ENCODE peak calls at places on chromosome 13, in seven cellular contexts. One of them, this sample, is unnamed.
A peak's percentile ranks its signal among the peaks of the same experiment; 100 is the strongest.

GRCh38 chr13:48000559-48001126 is 430 bp downstream of the SUCLA2 start:
- DNase-seq in GM23248: peak; percentile 62
- DNase-seq in ovary: no peak
- DNase-seq in aorta: no peak
- DNase-seq in heart left ventricle: no peak
- DNase-seq in effector memory CD4-positive, alpha-beta T cell: peak; percentile 0
- DNase-seq in adrenal gland: peak; percentile 31
- DNase-seq in this sample: no peak

GRCh38 chr13:70895599-70895998 is 787.3 kb upstream of the KLHL1 start:
- DNase-seq in heart left ventricle: no peak
- DNase-seq in aorta: no peak
- DNase-seq in adrenal gland: no peak
- DNase-seq in ovary: no peak
- DNase-seq in GM23248: no peak
- DNase-seq in effector memory CD4-positive, alpha-beta T cell: no peak
- DNase-seq in this sample: no peak

GRCh38 chr13:42497798-42498197 is 76.2 kb upstream of the TNFSF11 start:
- DNase-seq in ovary: no peak
- DNase-seq in adrenal gland: no peak
- DNase-seq in effector memory CD4-positive, alpha-beta T cell: no peak
- DNase-seq in heart left ventricle: no peak
- DNase-seq in GM23248: peak; percentile 52
- DNase-seq in aorta: no peak
- DNase-seq in this sample: no peak

GRCh38 chr13:35714096-35714495 is 237.6 kb upstream of the MAB21L1 start:
- DNase-seq in aorta: no peak
- DNase-seq in adrenal gland: no peak
- DNase-seq in GM23248: no peak
- DNase-seq in heart left ventricle: no peak
- DNase-seq in effector memory CD4-positive, alpha-beta T cell: no peak
- DNase-seq in ovary: no peak
- DNase-seq in this sample: no peak

GRCh38 chr13:40776681-40777165 is 5.7 kb upstream of the MRPS31 start:
- DNase-seq in adrenal gland: no peak
- DNase-seq in effector memory CD4-positive, alpha-beta T cell: peak; percentile 65
- DNase-seq in GM23248: peak; percentile 23
- DNase-seq in ovary: no peak
- DNase-seq in heart left ventricle: no peak
- DNase-seq in aorta: no peak
- DNase-seq in this sample: no peak

GRCh38 chr13:101523732-101524131 is 71.3 kb downstream of the ITGBL1 start:
- DNase-seq in adrenal gland: no peak
- DNase-seq in ovary: no peak
- DNase-seq in aorta: no peak
- DNase-seq in effector memory CD4-positive, alpha-beta T cell: no peak
- DNase-seq in GM23248: peak; percentile 94
- DNase-seq in heart left ventricle: no peak
- DNase-seq in this sample: no peak

GRCh38 chr13:29594710-29595379 is 643 bp downstream of the SLC7A1 start:
- DNase-seq in heart left ventricle: peak; percentile 83
- DNase-seq in adrenal gland: peak; percentile 70
- DNase-seq in aorta: peak; percentile 94
- DNase-seq in ovary: peak; percentile 70
- DNase-seq in GM23248: peak; percentile 90
- DNase-seq in effector memory CD4-positive, alpha-beta T cell: peak; percentile 35
- DNase-seq in this sample: peak; percentile 74

GRCh38 chr13:50149143-50149703 is 134.0 kb downstream of the KCNRG start:
- DNase-seq in aorta: no peak
- DNase-seq in effector memory CD4-positive, alpha-beta T cell: no peak
- DNase-seq in adrenal gland: no peak
- DNase-seq in GM23248: no peak
- DNase-seq in ovary: no peak
- DNase-seq in heart left ventricle: no peak
- DNase-seq in this sample: no peak

GRCh38 chr13:110343241-110343865 is 36.3 kb downstream of the COL4A2 start:
- DNase-seq in effector memory CD4-positive, alpha-beta T cell: no peak
- DNase-seq in heart left ventricle: no peak
- DNase-seq in GM23248: no peak
- DNase-seq in aorta: no peak
- DNase-seq in adrenal gland: no peak
- DNase-seq in ovary: no peak
- DNase-seq in this sample: no peak

GRCh38 chr13:20127563-20128458 is 33.0 kb downstream of the GJA3 start:
- DNase-seq in aorta: peak; percentile 90
- DNase-seq in GM23248: peak; percentile 76
- DNase-seq in heart left ventricle: peak; percentile 88
- DNase-seq in adrenal gland: peak; percentile 76
- DNase-seq in ovary: peak; percentile 58
- DNase-seq in effector memory CD4-positive, alpha-beta T cell: no peak
- DNase-seq in this sample: peak; percentile 77

GRCh38 chr13:24007979-24008620 is 110.8 kb upstream of the C1QTNF9B start:
- DNase-seq in ovary: no peak
- DNase-seq in heart left ventricle: no peak
- DNase-seq in adrenal gland: no peak
- DNase-seq in effector memory CD4-positive, alpha-beta T cell: no peak
- DNase-seq in GM23248: no peak
- DNase-seq in aorta: no peak
- DNase-seq in this sample: no peak

GRCh38 chr13:97221491-97221890 is 642 bp upstream of the MBNL2 start:
- DNase-seq in heart left ventricle: no peak
- DNase-seq in aorta: no peak
- DNase-seq in effector memory CD4-positive, alpha-beta T cell: no peak
- DNase-seq in GM23248: no peak
- DNase-seq in adrenal gland: no peak
- DNase-seq in ovary: no peak
- DNase-seq in this sample: no peak

GRCh38 chr13:97221989-97222700 is at the start of gene MBNL2:
- DNase-seq in heart left ventricle: peak; percentile 93
- DNase-seq in GM23248: peak; percentile 95
- DNase-seq in ovary: peak; percentile 84
- DNase-seq in aorta: peak; percentile 96
- DNase-seq in adrenal gland: peak; percentile 95
- DNase-seq in effector memory CD4-positive, alpha-beta T cell: peak; percentile 79
- DNase-seq in this sample: peak; percentile 91

GRCh38 chr13:97224544-97225324 is 2.6 kb downstream of the MBNL2 start:
- DNase-seq in effector memory CD4-positive, alpha-beta T cell: peak; percentile 16
- DNase-seq in ovary: no peak
- DNase-seq in adrenal gland: peak; percentile 50
- DNase-seq in aorta: no peak
- DNase-seq in heart left ventricle: no peak
- DNase-seq in GM23248: peak; percentile 65
- DNase-seq in this sample: no peak

GRCh38 chr13:97223711-97224461 is 1.8 kb downstream of the MBNL2 start:
- DNase-seq in effector memory CD4-positive, alpha-beta T cell: no peak
- DNase-seq in ovary: peak; percentile 57
- DNase-seq in adrenal gland: peak; percentile 78
- DNase-seq in heart left ventricle: no peak
- DNase-seq in aorta: peak; percentile 73
- DNase-seq in GM23248: peak; percentile 94
- DNase-seq in this sample: peak; percentile 55

GRCh38 chr13:97222934-97223710 is 989 bp downstream of the MBNL2 start:
- DNase-seq in ovary: no peak
- DNase-seq in adrenal gland: no peak
- DNase-seq in GM23248: peak; percentile 67
- DNase-seq in effector memory CD4-positive, alpha-beta T cell: no peak
- DNase-seq in aorta: no peak
- DNase-seq in heart left ventricle: no peak
- DNase-seq in this sample: no peak
- H3K4me1 ChIP-seq in ovary: peaks cover 11% of the 10 kb centered on the region
- H3K4me1 ChIP-seq in adrenal gland: peaks cover 28% of the 10 kb centered on the region
- H3K4me1 ChIP-seq in GM23248: peaks cover 32% of the 10 kb centered on the region
- H3K4me1 ChIP-seq in effector memory CD4-positive, alpha-beta T cell: peaks cover 25% of the 10 kb centered on the region
- H3K4me1 ChIP-seq in aorta: peaks cover 4% of the 10 kb centered on the region
- H3K4me1 ChIP-seq in heart left ventricle: peaks cover 7% of the 10 kb centered on the region
- H3K4me1 ChIP-seq in this sample: peaks cover 26% of the 10 kb centered on the region

GRCh38 chr13:33433316-33433715 is 147.8 kb upstream of the STARD13 start:
- DNase-seq in adrenal gland: no peak
- DNase-seq in heart left ventricle: no peak
- DNase-seq in aorta: no peak
- DNase-seq in ovary: no peak
- DNase-seq in GM23248: no peak
- DNase-seq in effector memory CD4-positive, alpha-beta T cell: no peak
- DNase-seq in this sample: no peak
- H3K4me1 ChIP-seq in adrenal gland: no peaks in the 10 kb centered on the region
- H3K4me1 ChIP-seq in heart left ventricle: no peaks in the 10 kb centered on the region
- H3K4me1 ChIP-seq in aorta: no peaks in the 10 kb centered on the region
- H3K4me1 ChIP-seq in ovary: no peaks in the 10 kb centered on the region
- H3K4me1 ChIP-seq in GM23248: no peaks in the 10 kb centered on the region
- H3K4me1 ChIP-seq in effector memory CD4-positive, alpha-beta T cell: no peaks in the 10 kb centered on the region
- H3K4me1 ChIP-seq in this sample: no peaks in the 10 kb centered on the region

DNA sequence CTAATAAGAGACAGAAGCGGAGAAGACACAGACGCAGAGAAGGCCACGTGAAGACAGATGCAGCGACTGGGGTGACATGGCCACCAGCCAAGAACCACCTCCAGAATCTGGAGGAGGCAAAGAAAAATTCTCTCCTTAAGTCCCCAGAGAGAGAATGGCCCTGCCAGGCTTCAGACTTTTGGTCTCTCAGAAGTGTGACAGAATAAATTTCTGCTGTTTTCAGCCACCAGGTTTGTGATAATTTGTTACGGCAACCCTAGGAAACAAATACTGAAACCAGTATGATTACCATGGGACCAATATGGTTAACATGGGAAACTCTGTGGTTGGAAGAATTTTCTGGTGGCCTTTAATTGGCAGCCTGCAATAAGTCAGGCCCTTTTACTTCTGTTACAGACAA is 63.9 kb upstream of the DOCK9 start:
- DNase-seq in effector memory CD4-positive, alpha-beta T cell: no peak
- DNase-seq in ovary: no peak
- DNase-seq in heart left ventricle: no peak
- DNase-seq in adrenal gland: no peak
- DNase-seq in aorta: no peak
- DNase-seq in GM23248: no peak
- DNase-seq in this sample: no peak
- H3K4me1 ChIP-seq in effector memory CD4-positive, alpha-beta T cell: peaks cover 60% of the 10 kb centered on the region
- H3K4me1 ChIP-seq in ovary: peaks cover 4% of the 10 kb centered on the region
- H3K4me1 ChIP-seq in heart left ventricle: no peaks in the 10 kb centered on the region
- H3K4me1 ChIP-seq in adrenal gland: peaks cover 6% of the 10 kb centered on the region
- H3K4me1 ChIP-seq in aorta: no peaks in the 10 kb centered on the region
- H3K4me1 ChIP-seq in GM23248: no peaks in the 10 kb centered on the region
- H3K4me1 ChIP-seq in this sample: peaks cover 8% of the 10 kb centered on the region

DNA sequence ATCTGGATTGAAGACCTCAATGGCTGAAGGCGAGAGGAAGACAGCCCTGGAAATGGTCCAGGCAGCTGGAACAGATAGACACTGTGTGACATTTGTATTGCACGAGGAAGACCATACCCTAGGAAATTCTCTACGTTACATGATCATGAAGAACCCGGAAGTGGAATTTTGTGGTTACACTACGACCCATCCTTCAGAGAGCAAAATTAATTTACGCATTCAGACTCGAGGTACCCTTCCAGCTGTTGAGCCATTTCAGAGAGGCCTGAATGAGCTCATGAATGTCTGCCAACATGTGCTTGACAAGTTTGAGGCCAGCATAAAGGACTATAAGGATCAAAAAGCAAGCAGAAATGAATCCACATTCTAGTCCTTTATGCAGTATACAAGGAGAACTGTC is 1.2 kb downstream of the POLR1D start:
- DNase-seq in aorta: no peak
- DNase-seq in ovary: peak; percentile 35
- DNase-seq in adrenal gland: no peak
- DNase-seq in heart left ventricle: no peak
- DNase-seq in GM23248: no peak
- DNase-seq in effector memory CD4-positive, alpha-beta T cell: no peak
- DNase-seq in this sample: no peak
- H3K4me1 ChIP-seq in aorta: peaks cover 4% of the 10 kb centered on the region
- H3K4me1 ChIP-seq in ovary: peaks cover 8% of the 10 kb centered on the region
- H3K4me1 ChIP-seq in adrenal gland: peaks cover 13% of the 10 kb centered on the region
- H3K4me1 ChIP-seq in heart left ventricle: no peaks in the 10 kb centered on the region
- H3K4me1 ChIP-seq in GM23248: peaks cover 18% of the 10 kb centered on the region
- H3K4me1 ChIP-seq in effector memory CD4-positive, alpha-beta T cell: peaks cover 16% of the 10 kb centered on the region
- H3K4me1 ChIP-seq in this sample: peaks cover 28% of the 10 kb centered on the region

DNA sequence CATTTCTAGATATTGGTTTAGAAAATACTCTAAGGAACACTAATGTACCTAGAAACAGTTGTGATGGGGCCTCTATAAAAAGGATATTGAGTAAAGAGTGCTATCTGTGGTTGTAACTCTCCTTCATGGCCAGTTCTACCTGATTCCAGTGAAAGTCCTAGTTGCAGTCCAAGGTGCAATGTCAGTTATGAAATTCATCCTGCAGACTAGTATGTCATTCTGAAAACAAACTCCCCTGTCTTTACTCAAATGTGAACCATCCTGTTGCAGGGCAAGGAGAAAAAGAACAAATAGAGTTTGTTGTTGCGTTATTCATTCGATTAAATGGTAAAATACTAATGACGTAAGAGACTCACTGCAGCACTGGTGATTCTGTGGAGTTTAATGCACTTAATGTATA is 18.3 kb upstream of the N4BP2L1 start:
- DNase-seq in effector memory CD4-positive, alpha-beta T cell: no peak
- DNase-seq in ovary: no peak
- DNase-seq in heart left ventricle: no peak
- DNase-seq in aorta: no peak
- DNase-seq in adrenal gland: no peak
- DNase-seq in GM23248: no peak
- DNase-seq in this sample: no peak
- H3K4me1 ChIP-seq in effector memory CD4-positive, alpha-beta T cell: no peaks in the 10 kb centered on the region
- H3K4me1 ChIP-seq in ovary: no peaks in the 10 kb centered on the region
- H3K4me1 ChIP-seq in heart left ventricle: no peaks in the 10 kb centered on the region
- H3K4me1 ChIP-seq in aorta: no peaks in the 10 kb centered on the region
- H3K4me1 ChIP-seq in adrenal gland: no peaks in the 10 kb centered on the region
- H3K4me1 ChIP-seq in GM23248: peaks cover 4% of the 10 kb centered on the region
- H3K4me1 ChIP-seq in this sample: no peaks in the 10 kb centered on the region